ENCODE peak calls at places on chromosomes 7 and 10, in four cellular contexts. B is HTR-8/SVneo, X is hippocampal formation, H is EH. G is an unnamed sample.

GRCh38 chr10:132974886-132975881 is 32.8 kb upstream of the CFAP46 start:
- DNase-seq in B (no peak), X (no peak), H (peak), G (no peak)

GRCh38 chr10:88254091-88254490 is 329.0 kb downstream of the RNLS start:
- DNase-seq in B (peak), X (no peak), H (peak), G (no peak)

GRCh38 chr10:73810358-73810734 is 1.1 kb downstream of the NDST2 start:
- DNase-seq in B (no peak), X (no peak), H (peak), G (no peak)

GRCh38 chr7:104328308-104328969 is at the start of gene LHFPL3:
- DNase-seq in B (no peak), X (peak), H (peak), G (peak)

GRCh38 chr7:33849961-33850559 is 55.3 kb upstream of the BMPER start:
- DNase-seq in B (no peak), X (no peak), H (no peak), G (no peak)

GRCh38 chr10:125141860-125142484 is 18.4 kb downstream of the CTBP2 start:
- DNase-seq in B (no peak), X (no peak), H (no peak), G (no peak)

GRCh38 chr7:139691253-139691781 is 86.5 kb downstream of the HIPK2 start:
- DNase-seq in B (no peak), X (no peak), H (no peak), G (no peak)

GRCh38 chr7:17422966-17423365 is 124.5 kb downstream of the AHR start:
- DNase-seq in B (no peak), X (no peak), H (peak), G (no peak)

GRCh38 chr7:149005427-149006344 is 22.6 kb downstream of the PDIA4 start:
- DNase-seq in B (peak), X (peak), H (peak), G (peak)

GRCh38 chr7:2011266-2012043 is 221.3 kb downstream of the MAD1L1 start:
- DNase-seq in B (no peak), X (no peak), H (no peak), G (no peak)

GRCh38 chr10:113126506-113127192 is 176.6 kb downstream of the TCF7L2 start:
- DNase-seq in B (peak), X (peak), H (peak), G (peak)

GRCh38 chr7:105656922-105657521 is 75.7 kb upstream of the EFCAB10 start:
- DNase-seq in B (no peak), X (no peak), H (peak), G (no peak)

GRCh38 chr10:133336131-133337078 is at the start of gene CALY:
- DNase-seq in B (no peak), X (peak), H (no peak), G (no peak)

GRCh38 chr7:94028768-94029167 is 24.6 kb upstream of the BET1 start:
- DNase-seq in B (no peak), X (no peak), H (peak), G (no peak)

GRCh38 chr7:121689749-121690148 is 183.2 kb upstream of the PTPRZ1 start:
- DNase-seq in B (no peak), X (no peak), H (no peak), G (no peak)

GRCh38 chr7:42739591-42739990 is 172.3 kb downstream of the C7orf25 start:
- DNase-seq in B (no peak), X (no peak), H (peak), G (no peak)

GRCh38 chr10:28533571-28534304 is 820 bp downstream of the WAC start:
- DNase-seq in B (peak), X (peak), H (peak), G (peak)

GRCh38 chr10:124451227-124451807 is 1.5 kb upstream of the NKX1-2 start:
- DNase-seq in B (no peak), X (no peak), H (no peak), G (no peak)

GRCh38 chr7:134798155-134798554 is 18.7 kb downstream of the CALD1 start:
- DNase-seq in B (no peak), X (no peak), H (peak), G (no peak)